ENCODE peak calls at places on chromosomes 7 and 10, in six cellular contexts. A is fibroblast of lung; J is ureter; W is naive thymus-derived CD4-positive, alpha-beta T cell; C is effector memory CD8-positive, alpha-beta T cell; Q is skeletal muscle cell. H is an unnamed sample.

GRCh38 chr7:132560105-132560504 is 16.2 kb downstream of the PLXNA4 start:
- DNase-seq in J (no peak), A (no peak), W (no peak), Q (no peak), C (no peak), H (no peak)

GRCh38 chr10:73648252-73648651 is 7.0 kb upstream of the MYOZ1 start:
- DNase-seq in W (no peak), Q (no peak), J (no peak), C (no peak), A (no peak), H (no peak)

GRCh38 chr7:82593780-82594179 is 150.2 kb upstream of the CACNA2D1 start:
- DNase-seq in C (no peak), Q (no peak), W (no peak), A (peak; percentile 65), J (no peak), H (no peak)

GRCh38 chr7:94345907-94346306 is 48.8 kb upstream of the COL1A2 start:
- DNase-seq in J (no peak), A (no peak), C (no peak), W (no peak), Q (no peak), H (no peak)

GRCh38 chr10:101237080-101237817 is 8.0 kb upstream of the LBX1 start:
- DNase-seq in J (no peak), Q (no peak), A (peak; percentile 20), W (no peak), C (no peak), H (no peak)

GRCh38 chr7:5633161-5634106 is 148.0 kb downstream of the RNF216 start:
- DNase-seq in J (no peak), W (no peak), Q (no peak), C (no peak), A (no peak), H (no peak)

GRCh38 chr7:133563196-133563707 is 310.4 kb downstream of the EXOC4 start:
- DNase-seq in C (no peak), A (no peak), Q (no peak), W (no peak), J (no peak), H (no peak)

GRCh38 chr7:84207620-84208019 is 13.0 kb upstream of the SEMA3A start:
- DNase-seq in C (no peak), J (no peak), Q (no peak), W (no peak), A (no peak), H (no peak)

GRCh38 chr7:128727239-128727638 is 11.9 kb upstream of the CALU start:
- DNase-seq in J (no peak), Q (no peak), C (no peak), A (no peak), W (no peak), H (no peak)

GRCh38 chr7:27191716-27192545 is 6.9 kb upstream of the HOXA11 start:
- DNase-seq in W (no peak), C (no peak), J (peak; percentile 83), Q (no peak), A (no peak), H (no peak)

GRCh38 chr7:22351878-22352277 is 5.1 kb downstream of the RAPGEF5 start:
- DNase-seq in J (no peak), Q (no peak), A (peak; percentile 23), W (no peak), C (no peak), H (no peak)

GRCh38 chr7:22147113-22147512 is 201.4 kb upstream of the CDCA7L start:
- DNase-seq in W (no peak), Q (no peak), C (no peak), J (no peak), A (no peak), H (no peak)

GRCh38 chr10:70856454-70856853 is 31.9 kb downstream of the PCBD1 start:
- DNase-seq in Q (no peak), A (no peak), J (no peak), W (no peak), C (no peak), H (no peak)

GRCh38 chr7:2897023-2897422 is 52.9 kb upstream of the GNA12 start:
- DNase-seq in A (no peak), J (no peak), W (no peak), Q (no peak), C (no peak), H (no peak)

GRCh38 chr7:106358103-106358663 is 73.4 kb upstream of the NAMPT start:
- DNase-seq in Q (no peak), A (peak; percentile 74), W (no peak), J (no peak), C (no peak), H (no peak)

GRCh38 chr7:15016726-15017125 is 114.2 kb upstream of the DGKB start:
- DNase-seq in C (no peak), J (no peak), Q (no peak), A (no peak), W (no peak), H (no peak)

GRCh38 chr7:101542527-101543241 is 86.4 kb downstream of the MYL10 start:
- DNase-seq in J (peak; percentile 73), C (peak; percentile 65), W (peak; percentile 77), A (peak; percentile 24), Q (no peak), H (peak; percentile 17)

GRCh38 chr7:18762189-18762588 is 266.6 kb downstream of the HDAC9 start:
- DNase-seq in A (peak; percentile 95), Q (peak; percentile 73), J (no peak), W (no peak), C (no peak), H (no peak)

GRCh38 chr7:136869991-136870798 is 1.7 kb downstream of the CHRM2 start:
- DNase-seq in Q (no peak), C (no peak), J (no peak), W (no peak), A (peak; percentile 47), H (no peak)

GRCh38 chr7:79668292-79668691 is 214.8 kb upstream of the MAGI2 start:
- DNase-seq in W (no peak), J (no peak), C (no peak), A (peak; percentile 3), Q (peak; percentile 9), H (no peak)

GRCh38 chr10:44966816-44967509 is 7.4 kb downstream of the RASSF4 start:
- DNase-seq in C (no peak), J (peak; percentile 38), Q (no peak), A (no peak), W (no peak), H (no peak)

GRCh38 chr10:122143238-122143841 is 127.8 kb upstream of the BTBD16 start:
- DNase-seq in W (no peak), Q (no peak), C (no peak), A (no peak), J (no peak), H (no peak)

GRCh38 chr10:9097206-9097990 is 1042.9 kb downstream of the GATA3 start:
- DNase-seq in A (peak; percentile 3), W (peak; percentile 68), Q (no peak), C (no peak), J (no peak), H (no peak)